ENCODE peak calls at places on chromosomes 5 and 9, in nine cellular contexts. One of them, this sample, is unnamed.

GRCh38 chr5:132807163-132807838 is 5.8 kb upstream of the SOWAHA start:
- DNase-seq in activated CD8-positive, alpha-beta memory T cell treated with anti-CD3 and anti-CD28 coated beads, Interleukin-2, amount 50 U/mL, for 48 hours: no peak
- DNase-seq in effector memory CD8-positive, alpha-beta T cell: no peak
- DNase-seq in HTR-8/SVneo: no peak
- DNase-seq in immature natural killer cell: no peak
- DNase-seq in hypothalamus: peak
- DNase-seq in head of caudate nucleus: peak
- DNase-seq in left ventricle myocardium inferior: no peak
- DNase-seq in A549: peak
- DNase-seq in this sample: no peak

GRCh38 chr5:173890195-173890951 is 2.2 kb downstream of the CPEB4 start:
- DNase-seq in hypothalamus: peak
- DNase-seq in activated CD8-positive, alpha-beta memory T cell treated with anti-CD3 and anti-CD28 coated beads, Interleukin-2, amount 50 U/mL, for 48 hours: no peak
- DNase-seq in immature natural killer cell: no peak
- DNase-seq in head of caudate nucleus: peak
- DNase-seq in left ventricle myocardium inferior: peak
- DNase-seq in A549: no peak
- DNase-seq in HTR-8/SVneo: no peak
- DNase-seq in effector memory CD8-positive, alpha-beta T cell: no peak
- DNase-seq in this sample: peak

GRCh38 chr9:126532951-126533910 is 80.5 kb upstream of the LMX1B start:
- DNase-seq in head of caudate nucleus: no peak
- DNase-seq in A549: no peak
- DNase-seq in left ventricle myocardium inferior: no peak
- DNase-seq in effector memory CD8-positive, alpha-beta T cell: no peak
- DNase-seq in HTR-8/SVneo: no peak
- DNase-seq in immature natural killer cell: no peak
- DNase-seq in activated CD8-positive, alpha-beta memory T cell treated with anti-CD3 and anti-CD28 coated beads, Interleukin-2, amount 50 U/mL, for 48 hours: no peak
- DNase-seq in hypothalamus: no peak
- DNase-seq in this sample: no peak

GRCh38 chr9:27329292-27329691 is 32.3 kb upstream of the EQTN start:
- DNase-seq in immature natural killer cell: no peak
- DNase-seq in A549: no peak
- DNase-seq in effector memory CD8-positive, alpha-beta T cell: no peak
- DNase-seq in activated CD8-positive, alpha-beta memory T cell treated with anti-CD3 and anti-CD28 coated beads, Interleukin-2, amount 50 U/mL, for 48 hours: no peak
- DNase-seq in HTR-8/SVneo: no peak
- DNase-seq in hypothalamus: no peak
- DNase-seq in left ventricle myocardium inferior: no peak
- DNase-seq in head of caudate nucleus: peak
- DNase-seq in this sample: no peak

GRCh38 chr9:131582466-131583341 is 37.4 kb downstream of the PRRT1B start:
- DNase-seq in head of caudate nucleus: no peak
- DNase-seq in hypothalamus: no peak
- DNase-seq in HTR-8/SVneo: no peak
- DNase-seq in effector memory CD8-positive, alpha-beta T cell: no peak
- DNase-seq in immature natural killer cell: no peak
- DNase-seq in left ventricle myocardium inferior: no peak
- DNase-seq in activated CD8-positive, alpha-beta memory T cell treated with anti-CD3 and anti-CD28 coated beads, Interleukin-2, amount 50 U/mL, for 48 hours: no peak
- DNase-seq in A549: no peak
- DNase-seq in this sample: no peak

GRCh38 chr9:121498487-121499176 is 1.0 kb downstream of the GGTA1 start:
- DNase-seq in effector memory CD8-positive, alpha-beta T cell: no peak
- DNase-seq in left ventricle myocardium inferior: no peak
- DNase-seq in immature natural killer cell: no peak
- DNase-seq in activated CD8-positive, alpha-beta memory T cell treated with anti-CD3 and anti-CD28 coated beads, Interleukin-2, amount 50 U/mL, for 48 hours: peak
- DNase-seq in HTR-8/SVneo: peak
- DNase-seq in hypothalamus: no peak
- DNase-seq in head of caudate nucleus: peak
- DNase-seq in A549: peak
- DNase-seq in this sample: peak

GRCh38 chr9:122387526-122387925 is 16.7 kb downstream of the PTGS1 start:
- DNase-seq in HTR-8/SVneo: no peak
- DNase-seq in hypothalamus: no peak
- DNase-seq in left ventricle myocardium inferior: no peak
- DNase-seq in A549: no peak
- DNase-seq in effector memory CD8-positive, alpha-beta T cell: no peak
- DNase-seq in head of caudate nucleus: no peak
- DNase-seq in activated CD8-positive, alpha-beta memory T cell treated with anti-CD3 and anti-CD28 coated beads, Interleukin-2, amount 50 U/mL, for 48 hours: no peak
- DNase-seq in immature natural killer cell: no peak
- DNase-seq in this sample: no peak

GRCh38 chr5:120164037-120164436 is 300.1 kb upstream of the PRR16 start:
- DNase-seq in activated CD8-positive, alpha-beta memory T cell treated with anti-CD3 and anti-CD28 coated beads, Interleukin-2, amount 50 U/mL, for 48 hours: no peak
- DNase-seq in A549: no peak
- DNase-seq in HTR-8/SVneo: no peak
- DNase-seq in hypothalamus: no peak
- DNase-seq in immature natural killer cell: no peak
- DNase-seq in head of caudate nucleus: no peak
- DNase-seq in effector memory CD8-positive, alpha-beta T cell: no peak
- DNase-seq in left ventricle myocardium inferior: no peak
- DNase-seq in this sample: no peak

GRCh38 chr9:31573561-31573960 is 810.9 kb upstream of the ACO1 start:
- DNase-seq in immature natural killer cell: no peak
- DNase-seq in effector memory CD8-positive, alpha-beta T cell: no peak
- DNase-seq in activated CD8-positive, alpha-beta memory T cell treated with anti-CD3 and anti-CD28 coated beads, Interleukin-2, amount 50 U/mL, for 48 hours: no peak
- DNase-seq in hypothalamus: no peak
- DNase-seq in A549: no peak
- DNase-seq in HTR-8/SVneo: no peak
- DNase-seq in left ventricle myocardium inferior: no peak
- DNase-seq in head of caudate nucleus: no peak
- DNase-seq in this sample: no peak

GRCh38 chr5:171848911-171849520 is 63.4 kb downstream of the SMIM23 start:
- DNase-seq in immature natural killer cell: no peak
- DNase-seq in left ventricle myocardium inferior: no peak
- DNase-seq in HTR-8/SVneo: no peak
- DNase-seq in head of caudate nucleus: no peak
- DNase-seq in activated CD8-positive, alpha-beta memory T cell treated with anti-CD3 and anti-CD28 coated beads, Interleukin-2, amount 50 U/mL, for 48 hours: no peak
- DNase-seq in A549: no peak
- DNase-seq in hypothalamus: no peak
- DNase-seq in effector memory CD8-positive, alpha-beta T cell: no peak
- DNase-seq in this sample: no peak

GRCh38 chr5:157295247-157295646 is 29.3 kb downstream of the CYFIP2 start:
- DNase-seq in immature natural killer cell: no peak
- DNase-seq in effector memory CD8-positive, alpha-beta T cell: no peak
- DNase-seq in activated CD8-positive, alpha-beta memory T cell treated with anti-CD3 and anti-CD28 coated beads, Interleukin-2, amount 50 U/mL, for 48 hours: no peak
- DNase-seq in A549: no peak
- DNase-seq in head of caudate nucleus: no peak
- DNase-seq in hypothalamus: no peak
- DNase-seq in left ventricle myocardium inferior: no peak
- DNase-seq in HTR-8/SVneo: no peak
- DNase-seq in this sample: no peak

GRCh38 chr5:95216136-95216955 is 68.5 kb downstream of the MCTP1 start:
- DNase-seq in HTR-8/SVneo: no peak
- DNase-seq in left ventricle myocardium inferior: no peak
- DNase-seq in immature natural killer cell: no peak
- DNase-seq in A549: no peak
- DNase-seq in effector memory CD8-positive, alpha-beta T cell: no peak
- DNase-seq in head of caudate nucleus: no peak
- DNase-seq in activated CD8-positive, alpha-beta memory T cell treated with anti-CD3 and anti-CD28 coated beads, Interleukin-2, amount 50 U/mL, for 48 hours: no peak
- DNase-seq in hypothalamus: no peak
- DNase-seq in this sample: no peak

GRCh38 chr5:59744531-59744992 is 149.0 kb downstream of the PDE4D start:
- DNase-seq in effector memory CD8-positive, alpha-beta T cell: no peak
- DNase-seq in A549: peak
- DNase-seq in HTR-8/SVneo: no peak
- DNase-seq in left ventricle myocardium inferior: no peak
- DNase-seq in head of caudate nucleus: no peak
- DNase-seq in immature natural killer cell: no peak
- DNase-seq in activated CD8-positive, alpha-beta memory T cell treated with anti-CD3 and anti-CD28 coated beads, Interleukin-2, amount 50 U/mL, for 48 hours: no peak
- DNase-seq in hypothalamus: no peak
- DNase-seq in this sample: no peak

GRCh38 chr9:107768224-107768623 is 278.7 kb upstream of the KLF4 start:
- DNase-seq in activated CD8-positive, alpha-beta memory T cell treated with anti-CD3 and anti-CD28 coated beads, Interleukin-2, amount 50 U/mL, for 48 hours: no peak
- DNase-seq in hypothalamus: no peak
- DNase-seq in A549: no peak
- DNase-seq in HTR-8/SVneo: no peak
- DNase-seq in left ventricle myocardium inferior: peak
- DNase-seq in head of caudate nucleus: no peak
- DNase-seq in immature natural killer cell: no peak
- DNase-seq in effector memory CD8-positive, alpha-beta T cell: no peak
- DNase-seq in this sample: no peak

GRCh38 chr9:22117511-22118388 is 108.6 kb upstream of the CDKN2B start:
- DNase-seq in head of caudate nucleus: no peak
- DNase-seq in effector memory CD8-positive, alpha-beta T cell: no peak
- DNase-seq in hypothalamus: no peak
- DNase-seq in activated CD8-positive, alpha-beta memory T cell treated with anti-CD3 and anti-CD28 coated beads, Interleukin-2, amount 50 U/mL, for 48 hours: no peak
- DNase-seq in A549: no peak
- DNase-seq in HTR-8/SVneo: no peak
- DNase-seq in left ventricle myocardium inferior: no peak
- DNase-seq in immature natural killer cell: no peak
- DNase-seq in this sample: peak

GRCh38 chr9:134335490-134336173 is 9.4 kb downstream of the RXRA start:
- DNase-seq in HTR-8/SVneo: no peak
- DNase-seq in activated CD8-positive, alpha-beta memory T cell treated with anti-CD3 and anti-CD28 coated beads, Interleukin-2, amount 50 U/mL, for 48 hours: no peak
- DNase-seq in hypothalamus: no peak
- DNase-seq in immature natural killer cell: no peak
- DNase-seq in A549: no peak
- DNase-seq in left ventricle myocardium inferior: no peak
- DNase-seq in head of caudate nucleus: no peak
- DNase-seq in effector memory CD8-positive, alpha-beta T cell: no peak
- DNase-seq in this sample: peak

GRCh38 chr5:104400941-104401340 is 838.4 kb upstream of the NUDT12 start:
- DNase-seq in effector memory CD8-positive, alpha-beta T cell: no peak
- DNase-seq in A549: no peak
- DNase-seq in hypothalamus: no peak
- DNase-seq in head of caudate nucleus: no peak
- DNase-seq in left ventricle myocardium inferior: no peak
- DNase-seq in activated CD8-positive, alpha-beta memory T cell treated with anti-CD3 and anti-CD28 coated beads, Interleukin-2, amount 50 U/mL, for 48 hours: no peak
- DNase-seq in immature natural killer cell: no peak
- DNase-seq in HTR-8/SVneo: no peak
- DNase-seq in this sample: no peak

GRCh38 chr5:133117930-133118445 is 66.2 kb downstream of the HSPA4 start:
- DNase-seq in hypothalamus: no peak
- DNase-seq in immature natural killer cell: no peak
- DNase-seq in A549: no peak
- DNase-seq in HTR-8/SVneo: no peak
- DNase-seq in head of caudate nucleus: no peak
- DNase-seq in effector memory CD8-positive, alpha-beta T cell: no peak
- DNase-seq in activated CD8-positive, alpha-beta memory T cell treated with anti-CD3 and anti-CD28 coated beads, Interleukin-2, amount 50 U/mL, for 48 hours: peak
- DNase-seq in left ventricle myocardium inferior: no peak
- DNase-seq in this sample: no peak

GRCh38 chr9:93183663-93184438 is at the start of gene WNK2:
- DNase-seq in activated CD8-positive, alpha-beta memory T cell treated with anti-CD3 and anti-CD28 coated beads, Interleukin-2, amount 50 U/mL, for 48 hours: peak
- DNase-seq in hypothalamus: no peak
- DNase-seq in effector memory CD8-positive, alpha-beta T cell: peak
- DNase-seq in immature natural killer cell: peak
- DNase-seq in head of caudate nucleus: peak
- DNase-seq in left ventricle myocardium inferior: no peak
- DNase-seq in HTR-8/SVneo: peak
- DNase-seq in A549: peak
- DNase-seq in this sample: no peak

GRCh38 chr9:132312426-132312825 is 42.4 kb downstream of the SETX start:
- DNase-seq in effector memory CD8-positive, alpha-beta T cell: no peak
- DNase-seq in HTR-8/SVneo: no peak
- DNase-seq in A549: no peak
- DNase-seq in hypothalamus: no peak
- DNase-seq in activated CD8-positive, alpha-beta memory T cell treated with anti-CD3 and anti-CD28 coated beads, Interleukin-2, amount 50 U/mL, for 48 hours: no peak
- DNase-seq in immature natural killer cell: no peak
- DNase-seq in left ventricle myocardium inferior: no peak
- DNase-seq in head of caudate nucleus: no peak
- DNase-seq in this sample: no peak

GRCh38 chr9:21597284-21597683 is 115.2 kb upstream of the IFNE start:
- DNase-seq in HTR-8/SVneo: no peak
- DNase-seq in head of caudate nucleus: no peak
- DNase-seq in immature natural killer cell: no peak
- DNase-seq in A549: no peak
- DNase-seq in left ventricle myocardium inferior: no peak
- DNase-seq in hypothalamus: no peak
- DNase-seq in effector memory CD8-positive, alpha-beta T cell: no peak
- DNase-seq in activated CD8-positive, alpha-beta memory T cell treated with anti-CD3 and anti-CD28 coated beads, Interleukin-2, amount 50 U/mL, for 48 hours: no peak
- DNase-seq in this sample: no peak

GRCh38 chr5:137360607-137361006 is 138.5 kb downstream of the SPOCK1 start:
- DNase-seq in effector memory CD8-positive, alpha-beta T cell: no peak
- DNase-seq in head of caudate nucleus: no peak
- DNase-seq in A549: no peak
- DNase-seq in immature natural killer cell: no peak
- DNase-seq in HTR-8/SVneo: no peak
- DNase-seq in hypothalamus: no peak
- DNase-seq in left ventricle myocardium inferior: no peak
- DNase-seq in activated CD8-positive, alpha-beta memory T cell treated with anti-CD3 and anti-CD28 coated beads, Interleukin-2, amount 50 U/mL, for 48 hours: no peak
- DNase-seq in this sample: no peak

GRCh38 chr5:120771181-120771580 is 307.1 kb downstream of the PRR16 start:
- DNase-seq in hypothalamus: no peak
- DNase-seq in immature natural killer cell: no peak
- DNase-seq in activated CD8-positive, alpha-beta memory T cell treated with anti-CD3 and anti-CD28 coated beads, Interleukin-2, amount 50 U/mL, for 48 hours: no peak
- DNase-seq in HTR-8/SVneo: no peak
- DNase-seq in head of caudate nucleus: no peak
- DNase-seq in left ventricle myocardium inferior: no peak
- DNase-seq in effector memory CD8-positive, alpha-beta T cell: no peak
- DNase-seq in A549: no peak
- DNase-seq in this sample: no peak

GRCh38 chr5:132483661-132484385 is 6.8 kb downstream of the IRF1 start:
- DNase-seq in immature natural killer cell: no peak
- DNase-seq in activated CD8-positive, alpha-beta memory T cell treated with anti-CD3 and anti-CD28 coated beads, Interleukin-2, amount 50 U/mL, for 48 hours: peak
- DNase-seq in head of caudate nucleus: peak
- DNase-seq in effector memory CD8-positive, alpha-beta T cell: no peak
- DNase-seq in hypothalamus: no peak
- DNase-seq in A549: no peak
- DNase-seq in left ventricle myocardium inferior: no peak
- DNase-seq in HTR-8/SVneo: no peak
- DNase-seq in this sample: no peak

GRCh38 chr9:91417602-91418218 is 5.9 kb downstream of the NFIL3 start:
- DNase-seq in A549: no peak
- DNase-seq in head of caudate nucleus: no peak
- DNase-seq in activated CD8-positive, alpha-beta memory T cell treated with anti-CD3 and anti-CD28 coated beads, Interleukin-2, amount 50 U/mL, for 48 hours: no peak
- DNase-seq in immature natural killer cell: peak
- DNase-seq in hypothalamus: no peak
- DNase-seq in effector memory CD8-positive, alpha-beta T cell: no peak
- DNase-seq in HTR-8/SVneo: no peak
- DNase-seq in left ventricle myocardium inferior: no peak
- DNase-seq in this sample: no peak

GRCh38 chr9:124755061-124755460 is 16.1 kb downstream of the NR6A1 start:
- DNase-seq in head of caudate nucleus: no peak
- DNase-seq in HTR-8/SVneo: no peak
- DNase-seq in activated CD8-positive, alpha-beta memory T cell treated with anti-CD3 and anti-CD28 coated beads, Interleukin-2, amount 50 U/mL, for 48 hours: no peak
- DNase-seq in hypothalamus: no peak
- DNase-seq in effector memory CD8-positive, alpha-beta T cell: no peak
- DNase-seq in left ventricle myocardium inferior: no peak
- DNase-seq in A549: no peak
- DNase-seq in immature natural killer cell: no peak
- DNase-seq in this sample: no peak

GRCh38 chr9:122112238-122112637 is 19.1 kb upstream of the TTLL11 start:
- DNase-seq in head of caudate nucleus: no peak
- DNase-seq in effector memory CD8-positive, alpha-beta T cell: no peak
- DNase-seq in A549: no peak
- DNase-seq in immature natural killer cell: no peak
- DNase-seq in activated CD8-positive, alpha-beta memory T cell treated with anti-CD3 and anti-CD28 coated beads, Interleukin-2, amount 50 U/mL, for 48 hours: no peak
- DNase-seq in hypothalamus: no peak
- DNase-seq in left ventricle myocardium inferior: no peak
- DNase-seq in HTR-8/SVneo: no peak
- DNase-seq in this sample: no peak

GRCh38 chr9:92327283-92327850 is 1.6 kb downstream of the CENPP start:
- DNase-seq in A549: no peak
- DNase-seq in HTR-8/SVneo: no peak
- DNase-seq in left ventricle myocardium inferior: no peak
- DNase-seq in effector memory CD8-positive, alpha-beta T cell: no peak
- DNase-seq in head of caudate nucleus: no peak
- DNase-seq in activated CD8-positive, alpha-beta memory T cell treated with anti-CD3 and anti-CD28 coated beads, Interleukin-2, amount 50 U/mL, for 48 hours: no peak
- DNase-seq in hypothalamus: no peak
- DNase-seq in immature natural killer cell: no peak
- DNase-seq in this sample: no peak

GRCh38 chr9:69299316-69299715 is 25.7 kb upstream of the ENTREP1 start:
- DNase-seq in immature natural killer cell: no peak
- DNase-seq in activated CD8-positive, alpha-beta memory T cell treated with anti-CD3 and anti-CD28 coated beads, Interleukin-2, amount 50 U/mL, for 48 hours: no peak
- DNase-seq in effector memory CD8-positive, alpha-beta T cell: no peak
- DNase-seq in head of caudate nucleus: no peak
- DNase-seq in hypothalamus: no peak
- DNase-seq in A549: no peak
- DNase-seq in left ventricle myocardium inferior: no peak
- DNase-seq in HTR-8/SVneo: no peak
- DNase-seq in this sample: no peak

GRCh38 chr5:95401601-95402000 is 10.4 kb downstream of the FAM81B start:
- DNase-seq in hypothalamus: no peak
- DNase-seq in immature natural killer cell: no peak
- DNase-seq in head of caudate nucleus: no peak
- DNase-seq in HTR-8/SVneo: no peak
- DNase-seq in left ventricle myocardium inferior: no peak
- DNase-seq in A549: no peak
- DNase-seq in activated CD8-positive, alpha-beta memory T cell treated with anti-CD3 and anti-CD28 coated beads, Interleukin-2, amount 50 U/mL, for 48 hours: no peak
- DNase-seq in effector memory CD8-positive, alpha-beta T cell: no peak
- DNase-seq in this sample: no peak

GRCh38 chr9:25716220-25716872 is 38.1 kb upstream of the TUSC1 start:
- DNase-seq in left ventricle myocardium inferior: no peak
- DNase-seq in hypothalamus: peak
- DNase-seq in HTR-8/SVneo: peak
- DNase-seq in head of caudate nucleus: no peak
- DNase-seq in effector memory CD8-positive, alpha-beta T cell: no peak
- DNase-seq in A549: peak
- DNase-seq in activated CD8-positive, alpha-beta memory T cell treated with anti-CD3 and anti-CD28 coated beads, Interleukin-2, amount 50 U/mL, for 48 hours: no peak
- DNase-seq in immature natural killer cell: no peak
- DNase-seq in this sample: no peak

This sample was measured in gastrocnemius medialis.